ENCODE peak calls at places on chromosomes 2 and 18, in five cellular contexts. Z, Q, Y, G and I are unnamed samples.

GRCh38 chr2:138373993-138374408 is 127.6 kb upstream of the SPOPL start:
- DNase-seq in Q (peak), Y (no peak), Z (peak), G (no peak), I (peak)

GRCh38 chr2:118295592-118296390 is 207.5 kb downstream of the INSIG2 start:
- DNase-seq in Q (no peak), Y (no peak), Z (no peak), G (no peak), I (no peak)

GRCh38 chr2:37361416-37361815 is 17.0 kb downstream of the QPCT start:
- DNase-seq in Y (no peak), Z (no peak), G (no peak), Q (no peak), I (no peak)

GRCh38 chr2:183035298-183035953 is 2.8 kb downstream of the NCKAP1 start:
- DNase-seq in Z (peak), G (no peak), Y (no peak), Q (peak), I (peak)

GRCh38 chr2:47651296-47651695 is 131.6 kb upstream of the MSH6 start:
- DNase-seq in Y (no peak), Z (no peak), G (no peak), Q (no peak), I (no peak)

GRCh38 chr18:12079504-12080237 is 14.0 kb upstream of the ANKRD62 start:
- DNase-seq in Z (peak), Q (no peak), Y (no peak), G (peak), I (peak)

GRCh38 chr2:47899915-47900314 is 6.4 kb downstream of the FBXO11 start:
- DNase-seq in Y (no peak), G (no peak), Z (peak), Q (no peak), I (no peak)

GRCh38 chr2:10619643-10620042 is 70.1 kb downstream of the NOL10 start:
- DNase-seq in G (no peak), Q (peak), Z (peak), Y (no peak), I (peak)

GRCh38 chr2:175965773-175966172 is 36.3 kb downstream of the LNPK start:
- DNase-seq in Q (no peak), Y (no peak), Z (no peak), G (no peak), I (no peak)

GRCh38 chr2:200533754-200534153 is 7.7 kb downstream of the SGO2 start:
- DNase-seq in G (no peak), Z (peak), Q (no peak), Y (no peak), I (no peak)
- H3K4me3 ChIP-seq in G (no peak), Z (no peak), Q (no peak), Y (no peak), I (no peak)

DNA sequence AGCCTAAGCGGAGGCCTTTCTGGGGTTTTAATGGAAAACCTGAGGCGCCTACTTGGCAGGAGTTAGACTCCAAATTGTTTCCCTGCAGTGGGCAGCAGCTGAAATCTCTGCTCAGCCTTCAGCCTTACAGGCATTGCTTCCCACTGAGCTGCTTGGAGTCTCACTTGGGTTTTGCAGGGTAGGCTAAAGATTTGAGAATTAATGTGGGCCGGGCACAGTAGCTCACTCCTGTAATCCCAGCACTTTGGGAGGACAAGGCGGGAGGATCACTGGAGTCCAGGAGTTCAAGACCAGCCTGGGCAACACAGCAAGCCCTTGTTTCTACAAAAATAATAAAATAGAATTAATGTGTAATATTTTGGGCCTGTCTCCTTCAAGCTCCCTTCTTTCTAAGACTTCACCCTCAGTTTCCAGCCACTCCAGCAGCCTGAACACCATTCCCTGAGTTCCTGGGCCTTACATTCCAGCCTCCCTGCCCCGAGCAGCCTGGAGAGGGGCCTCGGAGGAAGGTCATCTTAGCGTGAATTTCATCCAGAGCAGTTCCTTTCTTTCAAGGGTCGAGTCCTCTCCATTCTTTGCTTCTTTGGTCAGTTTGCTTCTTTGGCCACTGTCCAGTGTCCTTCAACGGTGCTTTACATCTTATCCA is 9.1 kb upstream of the RAB17 start:
- DNase-seq in G (no peak), Q (no peak), Z (no peak), Y (no peak), I (no peak)
- H3K4me3 ChIP-seq in G (no peak), Q (no peak), Z (no peak), Y (no peak), I (no peak)

GRCh38 chr2:154697422-154698237 is 865 bp upstream of the KCNJ3 start:
- DNase-seq in Y (no peak), Z (peak), G (no peak), Q (no peak), I (no peak)
- H3K4me3 ChIP-seq in Y (no peak), Z (peak), G (no peak), Q (no peak), I (peak)

GRCh38 chr2:159090514-159091201 is 122.2 kb downstream of the TANC1 start:
- DNase-seq in Z (peak), G (no peak), Q (no peak), Y (no peak), I (no peak)

GRCh38 chr2:159093496-159093895 is 125.1 kb downstream of the TANC1 start:
- DNase-seq in Q (no peak), G (no peak), Y (peak), Z (no peak), I (no peak)

GRCh38 chr2:159091981-159092380 is 123.5 kb downstream of the TANC1 start:
- DNase-seq in G (no peak), Q (no peak), Y (no peak), Z (no peak), I (no peak)

GRCh38 chr2:159089543-159089942 is 121.1 kb downstream of the TANC1 start:
- DNase-seq in Y (no peak), Z (no peak), G (no peak), Q (no peak), I (no peak)

DNA sequence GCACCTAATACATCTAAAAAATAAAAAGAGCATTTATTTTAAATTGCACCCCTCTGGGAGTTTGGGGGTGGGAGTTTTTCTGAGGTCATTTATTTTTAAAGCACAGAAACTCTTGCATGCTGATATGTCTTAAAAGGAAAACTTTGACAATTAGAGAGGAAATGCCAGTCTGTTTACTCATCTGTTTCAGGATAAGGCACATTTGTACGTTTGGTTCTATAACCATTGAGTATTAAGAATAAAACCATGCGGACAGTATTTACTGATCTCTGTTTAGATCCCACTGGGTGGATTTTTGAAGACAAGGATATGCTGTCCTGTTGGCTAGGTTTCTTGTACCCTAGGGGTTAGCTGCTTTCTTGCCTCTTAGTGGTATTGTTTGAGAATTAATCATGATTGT is 122.9 kb downstream of the TANC1 start:
- DNase-seq in G (no peak), Z (peak), Y (no peak), Q (no peak), I (peak)
- H3K4me3 ChIP-seq in G (no peak), Z (no peak), Y (no peak), Q (no peak), I (no peak)

GRCh38 chr2:170815311-170815710 is 1.4 kb upstream of the GAD1 start:
- DNase-seq in Q (no peak), Y (no peak), Z (no peak), G (no peak), I (no peak)
- H3K4me3 ChIP-seq in Q (no peak), Y (no peak), Z (no peak), G (no peak), I (no peak)

GRCh38 chr2:143397886-143398614 is 268.8 kb downstream of the ARHGAP15 start:
- DNase-seq in Q (peak), Z (peak), Y (no peak), G (no peak), I (peak)
- H3K4me3 ChIP-seq in Q (peak), Z (no peak), Y (no peak), G (no peak), I (no peak)

GRCh38 chr2:230794472-230794871 is 70.3 kb upstream of the ITM2C start:
- DNase-seq in Z (peak), Y (no peak), G (no peak), Q (no peak), I (no peak)
- H3K4me3 ChIP-seq in Z (no peak), Y (no peak), G (no peak), Q (no peak), I (no peak)

GRCh38 chr2:73828818-73829570 is at the start of gene STAMBP:
- DNase-seq in Z (peak), G (peak), Q (peak), Y (peak), I (peak)

GRCh38 chr2:73832905-73833304 is 4.1 kb downstream of the STAMBP start:
- DNase-seq in Z (peak), Q (no peak), Y (peak), G (no peak), I (no peak)

GRCh38 chr2:73828389-73828817 is 358 bp upstream of the STAMBP start:
- DNase-seq in Z (no peak), G (no peak), Q (no peak), Y (no peak), I (no peak)

GRCh38 chr2:73827660-73828388 is 937 bp upstream of the STAMBP start:
- DNase-seq in Q (no peak), Z (no peak), Y (no peak), G (no peak), I (no peak)

DNA sequence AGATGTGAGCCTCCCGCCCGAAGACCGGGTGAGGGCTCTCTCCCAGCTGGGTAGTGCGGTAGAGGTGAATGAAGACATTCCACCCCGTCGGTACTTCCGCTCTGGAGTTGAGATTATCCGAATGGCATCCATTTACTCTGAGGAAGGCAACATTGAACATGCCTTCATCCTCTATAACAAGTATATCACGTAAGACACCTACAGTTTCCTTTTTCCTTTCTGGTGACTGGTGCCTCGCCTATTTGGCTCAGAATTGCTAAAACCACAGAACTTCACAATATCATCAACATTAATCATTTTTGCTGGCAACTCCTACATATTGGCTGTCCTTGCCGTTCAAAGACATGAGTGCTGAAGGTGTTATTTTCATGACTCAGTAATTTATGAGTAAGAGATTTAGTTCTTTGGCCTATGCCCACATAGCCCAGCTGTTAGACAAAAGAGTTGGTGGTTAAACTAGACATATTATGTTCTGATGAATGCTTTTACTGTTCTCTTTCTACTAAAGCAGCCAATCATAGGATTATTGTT is 2.2 kb downstream of the STAMBP start:
- DNase-seq in Z (peak), G (no peak), Q (no peak), Y (no peak), I (peak)
- H3K4me3 ChIP-seq in Z (no peak), G (no peak), Q (no peak), Y (no peak), I (no peak)

DNA sequence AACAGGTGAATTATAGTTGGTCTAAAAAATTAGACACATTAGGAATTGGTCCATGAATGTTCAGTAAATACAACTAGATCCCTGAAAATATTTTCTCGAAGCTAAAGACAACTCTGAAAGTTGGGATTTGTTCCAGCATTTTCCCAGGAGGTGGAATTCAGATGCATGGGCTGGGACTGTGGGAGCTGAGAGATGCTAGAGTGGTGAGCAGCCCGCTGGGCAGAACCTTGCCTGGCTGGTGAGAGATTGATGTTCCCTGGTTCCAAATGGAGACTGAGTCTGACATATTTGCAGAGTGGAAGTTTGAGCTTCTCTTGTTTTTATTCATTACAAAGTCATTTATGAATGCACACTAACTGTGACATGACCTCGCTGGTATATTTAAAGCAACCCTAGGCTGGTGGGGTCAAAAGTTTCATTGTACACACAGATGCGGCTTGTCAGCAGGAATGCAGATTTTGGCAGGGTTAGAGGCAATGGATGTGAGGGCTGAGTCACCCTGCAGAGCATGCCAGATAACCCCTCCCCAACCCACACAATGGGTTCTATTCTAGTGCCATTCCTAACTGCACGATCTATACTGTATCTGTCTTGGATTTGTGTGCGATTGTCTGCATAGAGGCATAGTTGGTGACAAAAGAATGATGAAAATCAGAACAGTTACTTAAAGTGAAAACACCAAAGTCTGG is 23.5 kb upstream of the TMEM178A start:
- DNase-seq in Y (no peak), G (no peak), Z (peak), Q (peak), I (peak)
- H3K4me3 ChIP-seq in Y (no peak), G (no peak), Z (no peak), Q (no peak), I (no peak)

GRCh38 chr2:158458617-158458920 is 1.8 kb downstream of the PKP4 start:
- DNase-seq in Q (no peak), Y (no peak), G (no peak), Z (peak), I (no peak)

GRCh38 chr2:158460632-158461297 is 4.0 kb downstream of the PKP4 start:
- DNase-seq in Y (no peak), G (no peak), Q (no peak), Z (peak), I (no peak)

GRCh38 chr2:158457826-158458616 is 1.3 kb downstream of the PKP4 start:
- DNase-seq in Q (no peak), Z (peak), G (no peak), Y (no peak), I (no peak)

GRCh38 chr2:158457092-158457825 is 507 bp downstream of the PKP4 start:
- DNase-seq in Z (peak), Y (no peak), G (no peak), Q (no peak), I (no peak)

DNA sequence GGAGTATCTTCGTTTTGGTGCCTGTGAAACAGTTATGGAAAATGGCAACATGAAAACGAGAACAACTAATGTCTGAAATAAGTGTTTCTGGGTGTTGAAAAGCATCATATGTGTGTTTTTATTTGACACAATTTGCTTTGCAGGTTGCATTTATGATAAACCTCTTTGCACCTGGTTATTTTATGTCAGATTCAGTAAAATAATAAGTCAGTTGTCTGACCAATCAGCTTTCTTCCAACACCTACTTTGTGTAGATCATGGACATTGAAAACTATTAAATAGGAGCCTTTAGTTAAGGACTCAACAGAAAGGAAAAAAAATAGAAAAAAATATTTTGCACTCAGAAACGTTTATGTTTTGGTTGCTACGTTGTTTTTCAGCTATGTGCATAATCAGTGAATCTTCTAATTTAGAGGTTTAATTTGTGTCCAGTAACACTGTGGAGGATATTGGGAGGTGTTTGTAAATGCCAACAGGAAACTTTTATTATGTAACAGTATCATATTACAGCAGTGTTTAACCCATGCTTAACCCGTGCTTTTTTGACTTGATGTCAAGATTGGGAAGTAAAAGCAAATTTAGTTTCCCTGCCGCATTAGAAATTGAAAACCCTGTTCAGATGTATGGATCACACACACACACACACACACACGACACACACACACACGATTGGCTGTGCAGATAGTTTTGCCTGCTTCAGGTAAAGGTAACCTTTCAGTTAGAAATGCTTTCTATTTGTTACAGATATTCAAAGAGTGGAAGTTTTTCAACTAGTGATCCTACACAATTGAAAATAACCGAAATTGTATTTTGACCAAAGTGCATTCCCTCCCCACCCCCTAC is 2.6 kb downstream of the PKP4 start:
- DNase-seq in Y (no peak), Z (peak), Q (no peak), G (no peak), I (no peak)
- H3K4me3 ChIP-seq in Y (peak), Z (no peak), Q (peak), G (peak), I (peak)